ENCODE peak calls at places on chromosomes 6 and 20, in six cellular contexts. X, Q, I, D, R and F are unnamed samples.

GRCh38 chr6:95091823-95092436 is 485.4 kb upstream of the MANEA start:
- DNase-seq in X (peak; percentile 38), Q (no peak), I (peak; percentile 63), D (no peak), R (peak; percentile 58), F (peak; percentile 89)

GRCh38 chr20:44704551-44704971 is 10.6 kb upstream of the CCN5 start:
- DNase-seq in X (no peak), Q (no peak), I (peak; percentile 98), D (no peak), R (no peak), F (no peak)

GRCh38 chr20:56865055-56865454 is 235.9 kb downstream of the TFAP2C start:
- DNase-seq in X (no peak), Q (peak; percentile 22), I (no peak), D (no peak), R (no peak), F (no peak)

GRCh38 chr20:59322101-59322500 is 21.7 kb downstream of the EDN3 start:
- DNase-seq in X (no peak), Q (no peak), I (no peak), D (no peak), R (no peak), F (no peak)

GRCh38 chr20:53044296-53044695 is 72.1 kb downstream of the TSHZ2 start:
- DNase-seq in X (no peak), Q (no peak), I (no peak), D (no peak), R (no peak), F (no peak)

GRCh38 chr6:161434921-161435411 is 161.1 kb upstream of the AGPAT4 start:
- DNase-seq in X (peak; percentile 97), Q (no peak), I (peak; percentile 99), D (no peak), R (peak; percentile 55), F (no peak)

GRCh38 chr6:25050356-25050755 is 114.6 kb upstream of the RIPOR2 start:
- DNase-seq in X (peak; percentile 78), Q (peak; percentile 22), I (peak; percentile 86), D (peak; percentile 69), R (peak; percentile 76), F (no peak)

GRCh38 chr6:7139835-7140470 is 32.2 kb downstream of the RREB1 start:
- DNase-seq in X (no peak), Q (no peak), I (no peak), D (no peak), R (no peak), F (no peak)

GRCh38 chr6:11761744-11762620 is 16.6 kb downstream of the ADTRP start:
- DNase-seq in X (no peak), Q (peak; percentile 77), I (no peak), D (no peak), R (no peak), F (no peak)